ENCODE peak calls at places on chromosomes 12 and 14, in ten cellular contexts. One of them, this sample, is unnamed.

GRCh38 chr12:96578526-96579125 is 89.2 kb downstream of the CFAP54 start:
- DNase-seq in Peyer's patch: no peak
- DNase-seq in OCI-LY7: peak
- DNase-seq in HFFc6: peak
- DNase-seq in bronchial epithelial cell: peak
- DNase-seq in GM12865: peak
- DNase-seq in heart left ventricle: no peak
- DNase-seq in fibroblast of mammary gland: peak
- DNase-seq in WTC11: no peak
- DNase-seq in GM10248: peak
- DNase-seq in this sample: no peak

GRCh38 chr12:42213023-42213422 is 25.0 kb downstream of the YAF2 start:
- DNase-seq in fibroblast of mammary gland: peak
- DNase-seq in WTC11: no peak
- DNase-seq in Peyer's patch: peak
- DNase-seq in heart left ventricle: peak
- DNase-seq in GM10248: no peak
- DNase-seq in GM12865: no peak
- DNase-seq in OCI-LY7: peak
- DNase-seq in bronchial epithelial cell: peak
- DNase-seq in HFFc6: no peak
- DNase-seq in this sample: no peak

GRCh38 chr12:575129-575502 is 88.1 kb downstream of the NINJ2 start:
- DNase-seq in GM10248: no peak
- DNase-seq in fibroblast of mammary gland: peak
- DNase-seq in HFFc6: no peak
- DNase-seq in bronchial epithelial cell: peak
- DNase-seq in heart left ventricle: no peak
- DNase-seq in OCI-LY7: no peak
- DNase-seq in Peyer's patch: peak
- DNase-seq in WTC11: no peak
- DNase-seq in GM12865: no peak
- DNase-seq in this sample: no peak

GRCh38 chr14:104898195-104898558 is 26.5 kb upstream of the PLD4 start:
- DNase-seq in fibroblast of mammary gland: no peak
- DNase-seq in heart left ventricle: no peak
- DNase-seq in HFFc6: no peak
- DNase-seq in Peyer's patch: no peak
- DNase-seq in WTC11: no peak
- DNase-seq in GM10248: no peak
- DNase-seq in GM12865: no peak
- DNase-seq in OCI-LY7: no peak
- DNase-seq in bronchial epithelial cell: no peak
- DNase-seq in this sample: no peak

GRCh38 chr14:95681153-95681552 is 5.1 kb upstream of the TCL1B start:
- DNase-seq in heart left ventricle: no peak
- DNase-seq in HFFc6: no peak
- DNase-seq in GM10248: no peak
- DNase-seq in WTC11: no peak
- DNase-seq in Peyer's patch: no peak
- DNase-seq in fibroblast of mammary gland: no peak
- DNase-seq in bronchial epithelial cell: no peak
- DNase-seq in GM12865: no peak
- DNase-seq in OCI-LY7: no peak
- DNase-seq in this sample: no peak

GRCh38 chr12:55934343-55934742 is 3.4 kb downstream of the DGKA start:
- DNase-seq in GM12865: no peak
- DNase-seq in bronchial epithelial cell: no peak
- DNase-seq in GM10248: no peak
- DNase-seq in fibroblast of mammary gland: peak
- DNase-seq in HFFc6: no peak
- DNase-seq in Peyer's patch: no peak
- DNase-seq in heart left ventricle: no peak
- DNase-seq in OCI-LY7: no peak
- DNase-seq in WTC11: no peak
- DNase-seq in this sample: no peak

GRCh38 chr12:100229876-100230275 is 29.3 kb downstream of the ACTR6 start:
- DNase-seq in heart left ventricle: no peak
- DNase-seq in GM12865: no peak
- DNase-seq in HFFc6: no peak
- DNase-seq in fibroblast of mammary gland: no peak
- DNase-seq in OCI-LY7: no peak
- DNase-seq in Peyer's patch: no peak
- DNase-seq in GM10248: no peak
- DNase-seq in bronchial epithelial cell: peak
- DNase-seq in WTC11: no peak
- DNase-seq in this sample: no peak

GRCh38 chr14:90979451-90979850 is 81.0 kb downstream of the RPS6KA5 start:
- DNase-seq in OCI-LY7: no peak
- DNase-seq in heart left ventricle: no peak
- DNase-seq in bronchial epithelial cell: no peak
- DNase-seq in WTC11: no peak
- DNase-seq in fibroblast of mammary gland: no peak
- DNase-seq in HFFc6: no peak
- DNase-seq in GM12865: no peak
- DNase-seq in GM10248: no peak
- DNase-seq in Peyer's patch: no peak
- DNase-seq in this sample: no peak

GRCh38 chr14:81169711-81170103 is 51.1 kb downstream of the GTF2A1 start:
- DNase-seq in bronchial epithelial cell: no peak
- DNase-seq in HFFc6: no peak
- DNase-seq in fibroblast of mammary gland: peak
- DNase-seq in Peyer's patch: peak
- DNase-seq in heart left ventricle: peak
- DNase-seq in GM12865: peak
- DNase-seq in WTC11: no peak
- DNase-seq in OCI-LY7: peak
- DNase-seq in GM10248: peak
- DNase-seq in this sample: no peak

GRCh38 chr14:60777856-60778578 is 43.5 kb downstream of the MNAT1 start:
- DNase-seq in HFFc6: peak
- DNase-seq in Peyer's patch: no peak
- DNase-seq in WTC11: no peak
- DNase-seq in GM10248: no peak
- DNase-seq in bronchial epithelial cell: peak
- DNase-seq in fibroblast of mammary gland: peak
- DNase-seq in OCI-LY7: no peak
- DNase-seq in GM12865: no peak
- DNase-seq in heart left ventricle: no peak
- DNase-seq in this sample: no peak

GRCh38 chr14:77111021-77111420 is 13.0 kb downstream of the CIPC start:
- DNase-seq in OCI-LY7: no peak
- DNase-seq in Peyer's patch: no peak
- DNase-seq in bronchial epithelial cell: peak
- DNase-seq in GM10248: no peak
- DNase-seq in heart left ventricle: no peak
- DNase-seq in WTC11: peak
- DNase-seq in fibroblast of mammary gland: no peak
- DNase-seq in GM12865: no peak
- DNase-seq in HFFc6: no peak
- DNase-seq in this sample: no peak

DNA sequence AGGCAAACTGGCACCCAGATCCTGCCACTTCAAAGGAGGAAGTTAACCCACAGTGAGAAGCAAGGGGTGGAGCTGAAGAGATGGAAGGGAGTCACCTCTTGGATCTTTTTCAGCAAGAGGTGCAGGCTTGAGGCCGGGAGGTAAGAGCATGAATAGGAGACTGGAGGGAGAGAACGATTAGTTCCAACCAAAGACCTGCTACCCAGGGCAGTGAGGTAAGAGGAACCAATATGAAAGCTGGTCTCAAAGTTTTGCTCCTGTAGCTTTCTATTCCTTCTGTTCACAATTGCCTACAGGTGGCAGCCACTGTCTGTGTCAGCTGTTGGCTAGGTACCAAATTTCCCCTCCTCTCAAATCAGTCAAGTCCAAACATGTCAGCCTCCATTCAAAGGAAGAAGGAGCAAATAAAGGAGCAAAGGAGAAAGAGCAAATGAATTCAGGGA is 14.9 kb upstream of the TAC3 start:
- DNase-seq in fibroblast of mammary gland: no peak
- DNase-seq in GM10248: peak
- DNase-seq in heart left ventricle: no peak
- DNase-seq in GM12865: peak
- DNase-seq in HFFc6: no peak
- DNase-seq in bronchial epithelial cell: peak
- DNase-seq in OCI-LY7: peak
- DNase-seq in Peyer's patch: no peak
- DNase-seq in WTC11: no peak
- DNase-seq in this sample: no peak
- TF ChIP-seq CTCF in fibroblast of mammary gland: no peak
- TF ChIP-seq CTCF in GM10248: no peak
- TF ChIP-seq CTCF in heart left ventricle: no peak
- TF ChIP-seq CTCF in GM12865: no peak
- TF ChIP-seq CTCF in HFFc6: no peak
- TF ChIP-seq CTCF in bronchial epithelial cell: peak
- TF ChIP-seq CTCF in OCI-LY7: peak
- TF ChIP-seq CTCF in Peyer's patch: peak
- TF ChIP-seq CTCF in WTC11: no peak
- TF ChIP-seq CTCF in this sample: no peak

GRCh38 chr12:67269632-67270578 is 747 bp downstream of the CAND1 start:
- DNase-seq in heart left ventricle: peak
- DNase-seq in bronchial epithelial cell: peak
- DNase-seq in GM10248: peak
- DNase-seq in fibroblast of mammary gland: no peak
- DNase-seq in OCI-LY7: peak
- DNase-seq in HFFc6: no peak
- DNase-seq in GM12865: peak
- DNase-seq in WTC11: peak
- DNase-seq in Peyer's patch: peak
- DNase-seq in this sample: peak
- TF ChIP-seq CTCF in heart left ventricle: no peak
- TF ChIP-seq CTCF in bronchial epithelial cell: no peak
- TF ChIP-seq CTCF in GM10248: no peak
- TF ChIP-seq CTCF in fibroblast of mammary gland: no peak
- TF ChIP-seq CTCF in OCI-LY7: no peak
- TF ChIP-seq CTCF in HFFc6: peak
- TF ChIP-seq CTCF in GM12865: no peak
- TF ChIP-seq CTCF in WTC11: no peak
- TF ChIP-seq CTCF in Peyer's patch: no peak
- TF ChIP-seq CTCF in this sample: no peak

GRCh38 chr12:48198985-48199384 is 4.1 kb downstream of the OR10AD1 start:
- DNase-seq in bronchial epithelial cell: no peak
- DNase-seq in HFFc6: no peak
- DNase-seq in Peyer's patch: no peak
- DNase-seq in GM10248: no peak
- DNase-seq in fibroblast of mammary gland: no peak
- DNase-seq in heart left ventricle: no peak
- DNase-seq in OCI-LY7: no peak
- DNase-seq in GM12865: no peak
- DNase-seq in WTC11: no peak
- DNase-seq in this sample: no peak

GRCh38 chr12:48198619-48198973 is 4.5 kb downstream of the OR10AD1 start:
- DNase-seq in OCI-LY7: no peak
- DNase-seq in fibroblast of mammary gland: no peak
- DNase-seq in Peyer's patch: peak
- DNase-seq in HFFc6: no peak
- DNase-seq in GM12865: peak
- DNase-seq in GM10248: peak
- DNase-seq in WTC11: peak
- DNase-seq in bronchial epithelial cell: no peak
- DNase-seq in heart left ventricle: peak
- DNase-seq in this sample: no peak

GRCh38 chr12:48199784-48200198 is 3.3 kb downstream of the OR10AD1 start:
- DNase-seq in OCI-LY7: no peak
- DNase-seq in heart left ventricle: no peak
- DNase-seq in HFFc6: peak
- DNase-seq in bronchial epithelial cell: peak
- DNase-seq in GM12865: no peak
- DNase-seq in WTC11: no peak
- DNase-seq in fibroblast of mammary gland: peak
- DNase-seq in GM10248: no peak
- DNase-seq in Peyer's patch: no peak
- DNase-seq in this sample: no peak

GRCh38 chr12:48197549-48197966 is 5.5 kb downstream of the OR10AD1 start:
- DNase-seq in OCI-LY7: peak
- DNase-seq in HFFc6: peak
- DNase-seq in GM12865: peak
- DNase-seq in heart left ventricle: no peak
- DNase-seq in bronchial epithelial cell: peak
- DNase-seq in GM10248: peak
- DNase-seq in fibroblast of mammary gland: peak
- DNase-seq in Peyer's patch: no peak
- DNase-seq in WTC11: no peak
- DNase-seq in this sample: no peak

DNA sequence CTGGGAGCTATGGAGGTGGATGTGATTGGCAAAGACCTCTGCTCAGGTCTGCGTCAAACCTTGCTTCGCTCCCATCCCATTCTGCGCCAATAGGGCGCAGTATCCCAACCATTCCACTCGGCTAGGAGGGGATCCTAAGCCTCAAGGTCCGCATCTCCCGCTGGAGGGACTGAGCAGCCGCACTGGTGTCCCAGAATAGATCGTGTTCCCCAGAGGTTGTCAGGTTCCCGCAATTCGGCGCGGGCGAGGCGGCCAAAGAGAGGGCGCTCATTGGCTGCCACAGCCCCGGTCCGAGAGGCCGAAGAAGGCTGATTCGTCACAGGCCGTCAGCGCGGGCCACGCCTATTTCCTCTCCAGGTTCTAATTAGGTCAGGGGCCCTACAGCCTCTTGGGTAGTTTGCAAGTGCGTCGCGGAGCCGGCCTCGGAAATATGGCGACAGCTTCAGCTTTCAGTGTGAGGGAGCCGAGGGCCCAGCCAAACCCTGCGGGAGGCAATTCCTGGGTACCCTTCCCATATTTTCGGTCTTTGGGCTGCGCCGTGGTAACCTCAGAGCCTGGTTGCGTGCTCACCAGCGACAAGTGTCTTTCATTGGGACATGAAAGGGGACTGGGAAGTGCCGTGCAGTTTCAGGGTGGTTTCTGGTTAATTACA is 5.0 kb downstream of the OR10AD1 start:
- DNase-seq in OCI-LY7: peak
- DNase-seq in fibroblast of mammary gland: peak
- DNase-seq in bronchial epithelial cell: peak
- DNase-seq in GM12865: peak
- DNase-seq in heart left ventricle: peak
- DNase-seq in Peyer's patch: peak
- DNase-seq in GM10248: peak
- DNase-seq in HFFc6: peak
- DNase-seq in WTC11: peak
- DNase-seq in this sample: peak
- TF ChIP-seq CTCF in OCI-LY7: no peak
- TF ChIP-seq CTCF in fibroblast of mammary gland: no peak
- TF ChIP-seq CTCF in bronchial epithelial cell: peak
- TF ChIP-seq CTCF in GM12865: no peak
- TF ChIP-seq CTCF in heart left ventricle: no peak
- TF ChIP-seq CTCF in Peyer's patch: no peak
- TF ChIP-seq CTCF in GM10248: no peak
- TF ChIP-seq CTCF in HFFc6: no peak
- TF ChIP-seq CTCF in WTC11: no peak
- TF ChIP-seq CTCF in this sample: no peak

DNA sequence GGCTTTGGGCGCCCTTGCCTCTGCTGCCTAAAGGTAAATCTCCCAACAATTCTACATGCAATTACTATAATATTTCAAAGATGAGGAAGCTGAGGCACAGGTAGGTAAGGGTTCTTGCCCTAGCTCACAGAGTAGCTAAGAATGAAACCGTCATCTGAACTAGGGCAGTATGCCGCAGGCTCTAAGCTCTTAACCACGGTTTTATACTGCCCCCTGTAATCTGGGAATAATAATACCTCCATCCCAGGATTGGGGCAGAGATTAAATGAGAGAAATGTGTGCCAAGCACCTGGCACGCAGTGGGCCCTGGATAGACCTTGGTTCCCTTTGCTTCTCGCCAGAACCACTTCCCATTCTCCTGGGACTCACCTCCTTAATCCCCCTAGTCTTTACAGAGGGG is 1.5 kb upstream of the HRK start:
- DNase-seq in bronchial epithelial cell: peak
- DNase-seq in HFFc6: peak
- DNase-seq in Peyer's patch: no peak
- DNase-seq in fibroblast of mammary gland: peak
- DNase-seq in WTC11: no peak
- DNase-seq in GM10248: peak
- DNase-seq in GM12865: no peak
- DNase-seq in OCI-LY7: peak
- DNase-seq in heart left ventricle: no peak
- DNase-seq in this sample: no peak
- TF ChIP-seq CTCF in bronchial epithelial cell: no peak
- TF ChIP-seq CTCF in HFFc6: peak
- TF ChIP-seq CTCF in Peyer's patch: no peak
- TF ChIP-seq CTCF in fibroblast of mammary gland: peak
- TF ChIP-seq CTCF in WTC11: no peak
- TF ChIP-seq CTCF in GM10248: peak
- TF ChIP-seq CTCF in GM12865: no peak
- TF ChIP-seq CTCF in OCI-LY7: peak
- TF ChIP-seq CTCF in heart left ventricle: peak
- TF ChIP-seq CTCF in this sample: no peak

This sample was measured in natural killer cell.